ENCODE peak calls at places on chromosomes 6 and 20, in nine cellular contexts. A is NCI-H446 treated with DMSO at 0.1 percent for 48 hours; M is fibroblast of the aortic adventitia; N is COR-L47; F is central memory CD4-positive, alpha-beta T cell; H is left lung; D is body of pancreas; U is Right ventricle myocardium inferior; G is smooth muscle cell of the brain vasculature. P is an unnamed sample.
A peak's percentile ranks its signal among the peaks of the same experiment; 100 is the strongest.

GRCh38 chr20:2746636-2747265 is 53.7 kb downstream of the CPXM1 start:
- DNase-seq in A (no peak), M (no peak), N (no peak), F (no peak), H (no peak), D (no peak), U (no peak), G (no peak), P (no peak)

GRCh38 chr6:150169609-150170008 is 26.8 kb downstream of the PPP1R14C start:
- DNase-seq in A (no peak), M (peak; percentile 49), N (no peak), F (no peak), H (no peak), D (no peak), U (no peak), G (no peak), P (no peak)

GRCh38 chr20:39985276-39985675 is 703.8 kb downstream of the MAFB start:
- DNase-seq in A (no peak), M (no peak), N (no peak), F (no peak), H (no peak), D (no peak), U (no peak), G (no peak), P (no peak)

GRCh38 chr6:42440027-42440426 is 11.7 kb downstream of the TRERF1 start:
- DNase-seq in A (no peak), M (peak; percentile 40), N (no peak), F (no peak), H (no peak), D (no peak), U (no peak), G (no peak), P (no peak)

GRCh38 chr6:13457577-13457976 is 29.8 kb downstream of the GFOD1 start:
- DNase-seq in A (peak; percentile 57), M (peak; percentile 71), N (no peak), F (no peak), H (no peak), D (no peak), U (no peak), G (no peak), P (peak; percentile 65)

GRCh38 chr6:66926060-66926459 is 1219.0 kb upstream of the EYS start:
- DNase-seq in A (no peak), M (peak; percentile 49), N (no peak), F (no peak), H (no peak), D (no peak), U (no peak), G (no peak), P (no peak)

GRCh38 chr6:137652961-137653697 is 158.9 kb upstream of the OLIG3 start:
- DNase-seq in A (no peak), M (no peak), N (no peak), F (no peak), H (no peak), D (no peak), U (no peak), G (no peak), P (no peak)

GRCh38 chr20:34300809-34301586 is 2.2 kb downstream of the AHCY start:
- DNase-seq in A (no peak), M (no peak), N (no peak), F (no peak), H (no peak), D (peak; percentile 29), U (no peak), G (no peak), P (no peak)

GRCh38 chr20:58719258-58719657 is 26.7 kb downstream of the NPEPL1 start:
- DNase-seq in A (no peak), M (no peak), N (no peak), F (no peak), H (peak; percentile 49), D (no peak), U (no peak), G (no peak), P (peak; percentile 23)

GRCh38 chr20:54048489-54048888 is 21.9 kb downstream of the BCAS1 start:
- DNase-seq in A (no peak), M (no peak), N (no peak), F (no peak), H (no peak), D (no peak), U (no peak), G (no peak), P (no peak)

GRCh38 chr6:31915756-31916155 is 11.8 kb upstream of the C2 start:
- DNase-seq in A (no peak), M (no peak), N (no peak), F (no peak), H (no peak), D (no peak), U (no peak), G (no peak), P (no peak)

GRCh38 chr6:33707771-33708170 is 3.7 kb downstream of the UQCC2 start:
- DNase-seq in A (no peak), M (no peak), N (no peak), F (no peak), H (no peak), D (no peak), U (no peak), G (no peak), P (no peak)

GRCh38 chr6:46736913-46737312 is 1.7 kb upstream of the PLA2G7 start:
- DNase-seq in A (no peak), M (no peak), N (no peak), F (no peak), H (no peak), D (no peak), U (no peak), G (no peak), P (no peak)